ENCODE peak calls at places on chromosomes 7 and 10, in five cellular contexts. I is HepG2, G is endothelial cell of umbilical vein, Q is trophoblast cell, Z is colonic mucosa. V is an unnamed sample.

GRCh38 chr7:130359276-130359857 is 14.8 kb downstream of the CPA5 start:
- DNase-seq in I (no peak), G (no peak), Q (peak; percentile 71), Z (no peak), V (no peak)

GRCh38 chr10:18404530-18404929 is 246.9 kb downstream of the NSUN6 start:
- DNase-seq in I (no peak), G (no peak), Q (no peak), Z (no peak), V (no peak)

GRCh38 chr7:12609556-12609955 is 39.0 kb downstream of the SCIN start:
- DNase-seq in I (no peak), G (no peak), Q (no peak), Z (no peak), V (no peak)

GRCh38 chr7:39488467-39489393 is 77.5 kb upstream of the YAE1 start:
- DNase-seq in I (no peak), G (no peak), Q (no peak), Z (no peak), V (no peak)

GRCh38 chr10:89115876-89116627 is 91.1 kb downstream of the CH25H start:
- DNase-seq in I (no peak), G (peak; percentile 56), Q (peak; percentile 59), Z (no peak), V (no peak)

GRCh38 chr10:129909080-129909479 is 55.0 kb downstream of the EBF3 start:
- DNase-seq in I (no peak), G (no peak), Q (no peak), Z (no peak), V (no peak)

GRCh38 chr10:12214763-12215218 is 18.8 kb downstream of the CDC123 start:
- DNase-seq in I (peak; percentile 39), G (peak; percentile 65), Q (peak; percentile 71), Z (peak; percentile 60), V (peak; percentile 20)

GRCh38 chr7:31938650-31939049 is 131.6 kb downstream of the PDE1C start:
- DNase-seq in I (no peak), G (peak; percentile 6), Q (peak; percentile 15), Z (no peak), V (no peak)

GRCh38 chr7:82481499-82482097 is 38.0 kb upstream of the CACNA2D1 start:
- DNase-seq in I (peak; percentile 2), G (peak; percentile 47), Q (peak; percentile 36), Z (no peak), V (no peak)

GRCh38 chr7:114554781-114555537 is 140.3 kb downstream of the FOXP2 start:
- DNase-seq in I (no peak), G (no peak), Q (no peak), Z (no peak), V (no peak)

GRCh38 chr10:79084012-79084971 is 15.5 kb downstream of the ZMIZ1 start:
- DNase-seq in I (peak; percentile 93), G (peak; percentile 95), Q (peak; percentile 51), Z (peak; percentile 93), V (no peak)

GRCh38 chr10:3136336-3136735 is 36.2 kb downstream of the PITRM1 start:
- DNase-seq in I (no peak), G (no peak), Q (no peak), Z (no peak), V (no peak)

GRCh38 chr10:3133948-3134347 is 38.6 kb downstream of the PITRM1 start:
- DNase-seq in I (no peak), G (no peak), Q (no peak), Z (no peak), V (no peak)

GRCh38 chr10:3137958-3138726 is 34.4 kb downstream of the PITRM1 start:
- DNase-seq in I (no peak), G (no peak), Q (no peak), Z (no peak), V (no peak)

GRCh38 chr10:3139135-3139910 is 33.3 kb downstream of the PITRM1 start:
- DNase-seq in I (peak; percentile 6), G (no peak), Q (no peak), Z (no peak), V (no peak)

DNA sequence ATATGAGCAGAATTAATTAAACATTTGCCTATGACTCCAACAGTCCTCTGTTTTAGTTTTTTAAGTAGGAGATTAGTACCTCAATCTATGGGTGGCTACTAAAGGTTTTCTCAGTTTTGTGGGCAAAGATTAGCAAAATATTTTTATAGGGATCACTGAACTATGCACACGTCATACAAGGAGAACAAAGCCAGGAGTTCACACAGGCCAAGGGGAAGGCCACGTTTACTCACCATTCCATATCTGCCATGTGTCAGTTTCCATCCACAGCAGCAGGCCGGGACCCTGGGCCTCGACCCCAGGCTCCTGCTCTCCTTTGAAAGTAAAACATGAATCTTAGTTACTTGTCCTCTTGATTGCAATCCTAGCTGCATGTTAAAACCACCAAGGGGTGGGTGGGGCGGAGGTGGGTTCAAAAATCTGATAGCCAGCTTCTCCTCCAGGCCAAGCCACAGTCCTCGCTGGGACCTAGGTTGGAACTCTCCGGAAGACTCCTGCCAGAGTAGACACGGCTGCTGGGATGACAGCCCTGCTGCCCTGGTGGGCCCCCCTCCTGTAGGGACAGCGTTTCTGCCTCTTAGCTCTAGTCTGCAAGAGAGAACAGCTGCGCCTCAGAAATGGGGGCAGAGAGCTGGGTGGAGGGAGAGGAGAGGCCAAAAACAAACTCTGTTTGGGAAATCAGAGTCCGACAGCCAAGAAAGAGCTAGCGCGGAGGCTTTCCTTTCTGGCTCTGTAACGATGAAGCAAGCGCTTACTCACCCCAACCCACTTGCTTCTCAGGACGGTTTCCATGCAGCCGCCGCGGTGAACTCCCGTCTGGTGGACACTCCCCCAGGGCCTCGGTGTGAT is 35.6 kb downstream of the PITRM1 start:
- DNase-seq in I (no peak), G (no peak), Q (no peak), Z (peak; percentile 47), V (no peak)
- H3K9me3 ChIP-seq in I (no peaks in the 10 kb centered on the region), G (no peaks in the 10 kb centered on the region), Q (peaks cover 2% of the 10 kb centered on the region), Z (no peaks in the 10 kb centered on the region), V (no peaks in the 10 kb centered on the region)

DNA sequence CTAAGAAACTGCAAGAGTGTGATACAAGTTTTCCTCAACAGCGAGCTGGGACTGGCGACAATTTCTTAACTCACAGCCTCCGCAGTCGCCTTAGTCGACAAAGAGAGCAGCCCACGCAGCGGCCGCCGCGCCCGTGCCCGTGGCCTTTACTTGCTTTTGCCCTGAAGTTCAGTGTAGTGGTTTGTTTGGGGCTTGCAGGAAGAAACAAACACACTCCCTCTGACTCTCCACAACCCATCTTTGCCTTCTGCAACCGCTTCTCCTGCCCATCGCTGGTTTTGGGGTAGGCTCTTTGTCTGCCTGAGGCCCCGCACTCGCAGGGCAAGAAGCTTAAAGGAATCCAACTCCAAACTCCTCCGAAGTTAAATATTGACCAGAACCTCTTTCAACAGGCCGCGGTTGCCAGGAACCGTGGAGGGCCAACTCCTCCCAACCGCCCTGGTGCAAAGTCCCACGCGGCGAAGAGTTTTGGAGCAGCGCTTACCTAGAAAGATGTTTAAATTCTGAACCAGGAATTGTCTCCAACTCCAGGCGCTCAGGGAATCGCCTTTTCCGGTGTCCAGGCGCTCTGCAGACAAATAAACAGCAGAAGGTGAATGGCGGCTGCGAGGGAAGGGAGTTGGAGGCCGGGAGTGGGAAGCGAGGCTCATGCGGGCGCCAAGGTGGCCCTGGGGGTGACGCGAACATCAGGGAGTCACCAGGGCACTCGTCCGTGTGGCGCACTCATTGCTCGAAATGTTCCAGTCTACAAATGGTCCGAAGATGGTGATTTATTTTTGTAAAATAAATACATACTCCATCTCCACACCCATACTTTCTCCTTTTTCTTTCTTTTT is 8.3 kb downstream of the HOXA4 start:
- DNase-seq in I (peak; percentile 94), G (no peak), Q (no peak), Z (peak; percentile 91), V (no peak)
- H3K9ac ChIP-seq in I (peak overlapping the region; percentile 88), G (peak overlapping the region; percentile 81), Q (no peak overlapping the region), Z (peak overlapping the region; percentile 56), V (no peak overlapping the region)

GRCh38 chr10:125766511-125766910 is 9.1 kb downstream of the MMP21 start:
- DNase-seq in I (no peak), G (no peak), Q (no peak), Z (no peak), V (no peak)

GRCh38 chr10:125770844-125771243 is 4.8 kb downstream of the MMP21 start:
- DNase-seq in I (no peak), G (no peak), Q (no peak), Z (no peak), V (no peak)

GRCh38 chr10:125769175-125769574 is 6.4 kb downstream of the MMP21 start:
- DNase-seq in I (no peak), G (no peak), Q (no peak), Z (no peak), V (no peak)

GRCh38 chr10:125765835-125766234 is 9.8 kb downstream of the MMP21 start:
- DNase-seq in I (no peak), G (no peak), Q (no peak), Z (no peak), V (no peak)

DNA sequence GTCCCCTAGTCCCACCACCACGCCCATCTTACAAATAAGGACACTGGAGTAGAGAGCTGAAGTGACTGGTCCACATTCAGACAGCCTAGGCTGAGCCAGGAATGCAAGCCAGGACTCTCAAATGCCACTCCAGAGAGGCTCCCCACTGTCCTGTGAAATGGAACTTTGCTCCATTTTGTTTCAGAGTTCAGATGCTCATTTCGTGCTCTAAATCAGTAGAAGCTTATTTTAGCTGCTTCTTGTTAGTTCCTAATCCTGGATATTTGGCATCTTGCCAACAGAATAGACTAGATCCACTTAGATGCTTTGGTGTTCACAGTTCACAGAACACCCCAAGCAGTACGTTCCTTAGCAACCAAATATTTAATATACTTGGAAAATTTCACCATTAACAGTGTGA is 7.4 kb downstream of the MMP21 start:
- DNase-seq in I (no peak), G (no peak), Q (peak; percentile 13), Z (no peak), V (no peak)
- H3K36me3 ChIP-seq in I (peaks cover 2% of the 10 kb centered on the region), G (peaks cover 11% of the 10 kb centered on the region), Q (peaks cover 14% of the 10 kb centered on the region), Z (no peaks in the 10 kb centered on the region), V (peaks cover 32% of the 10 kb centered on the region)

GRCh38 chr7:157739056-157739455 is 402.3 kb downstream of the DNAJB6 start:
- DNase-seq in I (no peak), G (no peak), Q (no peak), Z (no peak), V (no peak)

GRCh38 chr7:157737151-157738063 is 400.6 kb downstream of the DNAJB6 start:
- DNase-seq in I (no peak), G (no peak), Q (no peak), Z (no peak), V (no peak)

GRCh38 chr7:157736341-157736740 is 399.5 kb downstream of the DNAJB6 start:
- DNase-seq in I (no peak), G (no peak), Q (no peak), Z (no peak), V (no peak)

GRCh38 chr7:157739650-157740049 is 402.8 kb downstream of the DNAJB6 start:
- DNase-seq in I (no peak), G (no peak), Q (no peak), Z (no peak), V (no peak)

GRCh38 chr7:157738064-157738460 is 401.3 kb downstream of the DNAJB6 start:
- DNase-seq in I (no peak), G (no peak), Q (peak; percentile 4), Z (no peak), V (peak; percentile 30)
- H3K9me3 ChIP-seq in I (no peaks in the 10 kb centered on the region), G (peaks cover 2% of the 10 kb centered on the region), Q (peaks cover 5% of the 10 kb centered on the region), Z (no peaks in the 10 kb centered on the region), V (no peaks in the 10 kb centered on the region)

DNA sequence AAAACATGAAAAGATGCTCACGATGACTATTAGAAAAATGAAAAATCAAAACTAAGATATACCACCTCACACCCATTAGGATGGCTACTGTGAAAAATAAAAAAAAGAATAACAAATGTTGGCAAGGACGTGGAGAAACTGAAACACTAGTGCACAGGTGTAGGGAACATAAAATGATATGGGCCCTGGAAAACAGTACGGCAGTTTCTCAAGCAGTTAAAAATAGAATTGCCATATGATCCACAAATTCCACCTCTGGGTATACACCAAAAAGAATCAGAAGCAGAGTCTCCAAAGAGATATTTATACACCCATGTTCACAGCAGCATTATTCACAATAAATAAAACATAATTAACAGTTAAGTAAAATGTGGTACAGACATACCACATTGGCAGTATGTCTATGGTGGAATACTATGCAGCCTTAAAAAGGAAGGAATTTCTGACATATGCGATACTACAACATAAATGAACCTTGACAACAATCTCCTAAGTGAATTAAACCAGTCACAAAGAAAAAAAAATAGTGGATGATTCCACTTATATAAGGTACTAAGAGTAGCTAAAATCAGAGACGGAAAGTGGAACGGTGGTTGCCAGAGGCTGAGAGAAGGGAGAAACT is 69.7 kb downstream of the KMT2C start:
- DNase-seq in I (no peak), G (no peak), Q (no peak), Z (no peak), V (no peak)
- H3K9ac ChIP-seq in I (no peak overlapping the region), G (no peak overlapping the region), Q (no peak overlapping the region), Z (no peak overlapping the region), V (no peak overlapping the region)

V was measured in NT2/D1.